ENCODE peak calls at places on chromosomes 13 and 19, in eight cellular contexts. M, I, F, R, C, H, P and G are unnamed samples.

GRCh38 chr13:78247362-78247761 is 328.7 kb upstream of the EDNRB start:
- DNase-seq in M (no peak), F (no peak), P (no peak), H (no peak), I (no peak), R (no peak), C (no peak), G (no peak)

GRCh38 chr19:34712606-34713261 is 21.3 kb upstream of the ZNF181 start:
- DNase-seq in M (peak; percentile 51), H (no peak), F (no peak), P (peak; percentile 71), C (peak; percentile 67), R (peak; percentile 71), I (no peak), G (no peak)

GRCh38 chr13:25242956-25243355 is 44.3 kb downstream of the MTMR6 start:
- DNase-seq in C (no peak), P (no peak), I (no peak), M (no peak), R (no peak), F (no peak), H (no peak), G (no peak)

GRCh38 chr19:1000095-1000494 is at the start of gene GRIN3B:
- DNase-seq in F (no peak), H (no peak), M (peak; percentile 89), I (peak; percentile 82), C (peak; percentile 59), P (peak; percentile 67), R (peak; percentile 41), G (no peak)

GRCh38 chr19:41792513-41793413 is 3.6 kb upstream of the CEACAM3 start:
- DNase-seq in I (peak; percentile 67), C (peak; percentile 55), R (peak; percentile 58), F (no peak), P (peak; percentile 72), M (peak; percentile 76), H (no peak), G (no peak)

GRCh38 chr13:23859904-23860303 is 29.3 kb downstream of the MIPEP start:
- DNase-seq in F (no peak), R (no peak), I (no peak), H (no peak), C (no peak), M (no peak), P (no peak), G (no peak)

GRCh38 chr13:78934336-78934735 is 275.4 kb upstream of the OBI1 start:
- DNase-seq in P (no peak), M (no peak), I (peak; percentile 41), H (no peak), C (no peak), F (no peak), R (no peak), G (no peak)

GRCh38 chr19:19652482-19653295 is 9.2 kb upstream of the GMIP start:
- DNase-seq in I (no peak), P (no peak), H (no peak), M (no peak), R (no peak), F (no peak), C (no peak), G (no peak)

GRCh38 chr13:99415851-99416331 is 85.4 kb upstream of the TM9SF2 start:
- DNase-seq in F (no peak), R (no peak), P (no peak), H (no peak), I (no peak), M (no peak), C (no peak), G (no peak)

GRCh38 chr19:37594982-37595382 is 306 bp downstream of the ZNF540 start:
- DNase-seq in M (no peak), R (no peak), P (peak; percentile 74), C (peak; percentile 63), H (peak; percentile 47), I (peak; percentile 80), F (peak; percentile 3), G (peak; percentile 88)

GRCh38 chr19:54473071-54473941 is at the start of gene CDC42EP5:
- DNase-seq in F (no peak), C (peak; percentile 51), P (peak; percentile 73), H (peak; percentile 62), I (peak; percentile 85), M (no peak), R (no peak), G (peak; percentile 91)

GRCh38 chr13:27043013-27043412 is 128.6 kb downstream of the USP12 start:
- DNase-seq in H (no peak), P (no peak), C (no peak), M (peak; percentile 19), R (peak; percentile 83), F (no peak), I (no peak), G (peak; percentile 79)

GRCh38 chr13:30504081-30504480 is 38.3 kb upstream of the HMGB1 start:
- DNase-seq in I (no peak), H (no peak), C (no peak), R (no peak), F (no peak), P (no peak), M (no peak), G (no peak)

GRCh38 chr19:50312967-50313811 is 16.0 kb downstream of the KCNC3 start:
- DNase-seq in I (no peak), H (no peak), P (no peak), R (no peak), F (no peak), M (no peak), C (no peak), G (no peak)

GRCh38 chr19:50313812-50314536 is 15.2 kb downstream of the KCNC3 start:
- DNase-seq in R (no peak), P (no peak), C (no peak), I (no peak), F (no peak), M (peak; percentile 86), H (no peak), G (no peak)

GRCh38 chr19:50317115-50317514 is 12.1 kb downstream of the KCNC3 start:
- DNase-seq in I (no peak), C (no peak), P (no peak), M (no peak), H (no peak), R (no peak), F (no peak), G (no peak)

GRCh38 chr19:50315773-50316448 is 13.3 kb downstream of the KCNC3 start:
- DNase-seq in F (no peak), I (no peak), R (no peak), M (peak; percentile 83), H (no peak), C (no peak), P (no peak), G (no peak)

GRCh38 chr19:50314724-50315700 is 14.2 kb downstream of the KCNC3 start:
- DNase-seq in P (no peak), R (no peak), C (no peak), I (no peak), M (peak; percentile 77), F (no peak), H (no peak), G (no peak)
- H3K27me3 ChIP-seq in P (no peaks in the 10 kb centered on the region), R (no peaks in the 10 kb centered on the region), C (peaks cover 19% of the 10 kb centered on the region), I (peaks cover 50% of the 10 kb centered on the region), M (no peaks in the 10 kb centered on the region), F (peaks cover 94% of the 10 kb centered on the region), H (peaks cover 3% of the 10 kb centered on the region), G (peaks cover 71% of the 10 kb centered on the region)

DNA sequence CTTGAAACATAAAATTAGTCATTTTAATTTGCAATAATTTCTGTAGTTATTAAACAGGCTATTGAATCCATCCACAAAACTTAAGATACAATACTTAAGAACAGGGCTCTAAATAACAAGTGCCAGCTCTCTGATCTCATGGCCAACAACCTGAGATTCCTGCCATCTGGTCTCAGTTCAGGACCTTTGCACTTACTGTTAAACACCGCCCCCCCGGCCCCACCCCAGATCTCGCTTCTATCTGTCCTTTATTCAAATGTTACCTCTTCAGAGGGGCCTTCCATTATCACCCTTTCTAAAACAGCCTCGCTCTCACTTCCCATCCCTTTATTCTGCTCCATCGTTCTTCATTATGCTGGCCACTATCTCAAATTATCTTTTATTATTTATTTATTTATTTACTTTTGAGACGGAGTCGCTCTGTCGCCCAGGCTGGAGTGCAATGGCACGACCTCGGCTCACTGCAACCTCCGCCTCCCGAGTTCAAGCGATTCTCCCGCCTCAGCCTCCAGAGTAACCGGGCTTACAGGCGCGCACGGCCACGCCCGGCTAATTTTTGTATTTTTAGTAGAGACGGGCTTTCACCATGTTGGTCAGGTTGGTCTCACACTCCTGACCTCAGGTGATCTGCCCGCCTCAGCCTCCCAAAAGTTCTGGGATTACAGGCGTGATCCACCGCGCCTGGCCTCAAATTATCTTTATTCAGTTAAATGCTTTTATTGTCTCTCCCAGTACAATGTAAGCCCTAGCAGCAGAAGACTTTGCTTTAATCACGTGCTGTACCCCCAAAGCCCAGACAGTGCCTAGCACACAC is 838 bp upstream of the SNRNP70 start:
- DNase-seq in R (no peak), M (no peak), I (no peak), H (no peak), C (no peak), F (no peak), P (no peak), G (no peak)
- H3K4me3 ChIP-seq in R (peak overlapping the region; percentile 86), M (peak overlapping the region; percentile 84), I (peak overlapping the region; percentile 83), H (peak overlapping the region; percentile 98), C (no peak overlapping the region), F (peak overlapping the region; percentile 93), P (peak overlapping the region; percentile 72), G (peak overlapping the region; percentile 74)

GRCh38 chr19:55599468-55600335 is at the start of the genes FIZ1 and ZNF524:
- DNase-seq in I (peak; percentile 98), R (peak; percentile 97), H (peak; percentile 98), F (peak; percentile 88), P (peak; percentile 99), C (peak; percentile 99), M (peak; percentile 97), G (peak; percentile 100)
- TF ChIP-seq POLR2A in I (no peak), R (peak; percentile 50), H (no peak), F (no peak), P (no peak), C (no peak), M (no peak), G (no peak)

GRCh38 chr19:48746120-48746519 is 589 bp downstream of the IZUMO1 start:
- DNase-seq in R (no peak), C (no peak), H (no peak), P (no peak), M (no peak), I (no peak), F (no peak), G (no peak)

GRCh38 chr19:48749571-48750198 is 2.8 kb downstream of the FUT1 start:
- DNase-seq in M (no peak), I (no peak), R (no peak), P (no peak), C (no peak), H (no peak), F (no peak), G (no peak)

GRCh38 chr19:48741222-48741999 is 1.0 kb upstream of the RASIP1 start:
- DNase-seq in M (peak; percentile 97), I (peak; percentile 87), F (no peak), C (peak; percentile 65), H (no peak), P (peak; percentile 66), R (no peak), G (no peak)

GRCh38 chr19:48746738-48747575 is at the start of gene IZUMO1:
- DNase-seq in F (no peak), M (peak; percentile 97), P (peak; percentile 94), R (peak; percentile 59), H (peak; percentile 33), I (peak; percentile 85), C (peak; percentile 82), G (peak; percentile 84)

GRCh38 chr19:48745208-48745995 is 1.3 kb downstream of the IZUMO1 start:
- DNase-seq in R (no peak), C (peak; percentile 69), H (no peak), M (peak; percentile 72), I (no peak), F (no peak), P (peak; percentile 91), G (peak; percentile 75)
- H3K27me3 ChIP-seq in R (no peaks in the 10 kb centered on the region), C (no peaks in the 10 kb centered on the region), H (no peaks in the 10 kb centered on the region), M (no peaks in the 10 kb centered on the region), I (no peaks in the 10 kb centered on the region), F (peaks cover 16% of the 10 kb centered on the region), P (no peaks in the 10 kb centered on the region), G (peaks cover 7% of the 10 kb centered on the region)